ENCODE peak calls at places on chromosomes 2 and 18, in seven cellular contexts. G, P, N, E, V, A and W are unnamed samples.

GRCh38 chr2:146814971-146815370 is 1029.9 kb upstream of the ACVR2A start:
- DNase-seq in G (no peak), E (no peak), A (no peak), N (no peak), V (no peak), P (no peak), W (no peak)

GRCh38 chr2:136389809-136390208 is 271.9 kb upstream of the CXCR4 start:
- DNase-seq in V (peak; percentile 66), G (no peak), A (no peak), P (no peak), N (no peak), E (no peak), W (no peak)

GRCh38 chr2:120765031-120765910 is 29.6 kb downstream of the GLI2 start:
- DNase-seq in E (peak; percentile 80), N (no peak), P (peak; percentile 78), A (no peak), G (peak; percentile 62), V (no peak), W (no peak)

GRCh38 chr2:239244625-239245024 is 156.2 kb downstream of the HDAC4 start:
- DNase-seq in P (no peak), E (peak; percentile 67), G (no peak), V (no peak), N (no peak), A (no peak), W (no peak)

GRCh38 chr2:68709421-68709911 is 25.1 kb upstream of the ARHGAP25 start:
- DNase-seq in N (peak; percentile 71), V (no peak), G (no peak), P (peak; percentile 71), E (no peak), A (peak; percentile 70), W (peak; percentile 17)

GRCh38 chr18:63016270-63016669 is 300.9 kb downstream of the PHLPP1 start:
- DNase-seq in E (no peak), G (no peak), N (peak; percentile 77), A (peak; percentile 41), P (peak; percentile 69), V (peak; percentile 67), W (peak; percentile 55)

GRCh38 chr2:44715671-44716077 is 225.8 kb upstream of the SIX3 start:
- DNase-seq in N (peak; percentile 72), P (peak; percentile 68), G (no peak), E (no peak), V (no peak), A (peak; percentile 60), W (no peak)

GRCh38 chr18:26654173-26655009 is 106.0 kb upstream of the KCTD1 start:
- DNase-seq in G (no peak), A (peak; percentile 41), N (no peak), E (no peak), V (no peak), P (no peak), W (no peak)

GRCh38 chr2:102155703-102156515 is 13.4 kb downstream of the IL1R1 start:
- DNase-seq in V (no peak), E (no peak), N (no peak), A (no peak), P (no peak), G (no peak), W (no peak)

GRCh38 chr18:35732652-35733051 is 151.1 kb downstream of the GALNT1 start:
- DNase-seq in E (no peak), A (no peak), V (no peak), N (no peak), P (no peak), G (no peak), W (no peak)

GRCh38 chr18:73653836-73654235 is 493.8 kb downstream of the FBXO15 start:
- DNase-seq in P (no peak), E (no peak), N (no peak), V (no peak), G (no peak), A (no peak), W (no peak)

GRCh38 chr18:73647391-73647790 is 500.2 kb downstream of the FBXO15 start:
- DNase-seq in N (no peak), E (no peak), V (no peak), A (no peak), P (no peak), G (no peak), W (no peak)

GRCh38 chr18:73653251-73653650 is 494.4 kb downstream of the FBXO15 start:
- DNase-seq in N (no peak), G (no peak), P (no peak), V (no peak), A (no peak), E (no peak), W (no peak)
- TF ChIP-seq CTCF in N (no peak), G (no peak), P (no peak), V (no peak), A (no peak), E (no peak), W (no peak)

DNA sequence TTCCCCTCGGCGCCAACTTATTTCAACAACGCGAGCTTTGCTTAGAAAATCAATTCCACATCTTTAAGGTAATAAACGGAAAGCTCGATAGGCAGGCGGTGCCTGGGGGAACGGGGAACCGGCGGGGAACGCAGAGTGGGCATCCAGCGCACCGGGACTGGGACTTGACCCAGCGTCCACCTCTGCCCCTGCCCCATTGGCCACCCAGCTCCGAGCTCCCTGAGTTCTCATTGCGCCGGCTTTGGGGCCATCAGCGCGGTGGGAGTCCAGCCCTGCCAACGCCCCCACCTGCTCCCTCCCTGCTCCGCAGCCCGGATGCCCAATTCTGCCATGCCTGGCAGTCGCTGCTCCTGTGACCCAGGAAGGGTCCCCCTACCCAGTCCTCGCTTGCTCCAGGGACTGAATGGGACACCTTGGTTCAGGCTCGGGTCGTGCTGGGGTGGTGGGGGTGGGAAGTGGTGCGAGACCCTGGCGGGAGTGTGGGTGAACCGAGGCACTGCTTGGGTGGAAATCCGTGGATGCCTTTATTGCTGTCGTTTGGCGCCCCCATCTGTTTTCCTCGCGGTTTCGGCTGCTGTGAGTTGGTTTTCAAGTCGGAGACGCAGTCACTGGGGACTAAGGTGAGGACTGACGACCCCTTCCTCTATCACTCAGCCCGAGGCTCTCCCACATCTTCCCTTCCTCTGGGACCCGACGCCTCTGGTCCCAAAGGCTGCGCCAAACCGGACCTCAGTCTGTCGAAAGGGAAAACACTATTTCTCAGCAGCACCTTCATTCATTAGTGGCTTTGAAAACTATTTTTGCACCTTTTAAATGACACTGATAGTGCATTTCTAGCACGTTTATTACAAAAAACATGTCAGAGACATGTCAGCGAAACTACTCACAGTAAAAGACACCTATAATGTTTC is 2.4 kb upstream of the EVX2 start:
- DNase-seq in A (peak; percentile 55), N (peak; percentile 78), P (peak; percentile 88), V (peak; percentile 19), E (peak; percentile 84), G (no peak), W (peak; percentile 67)
- TF ChIP-seq CTCF in A (peak; percentile 73), N (peak; percentile 75), P (peak; percentile 78), V (no peak), E (no peak), G (peak; percentile 57), W (peak; percentile 45)

DNA sequence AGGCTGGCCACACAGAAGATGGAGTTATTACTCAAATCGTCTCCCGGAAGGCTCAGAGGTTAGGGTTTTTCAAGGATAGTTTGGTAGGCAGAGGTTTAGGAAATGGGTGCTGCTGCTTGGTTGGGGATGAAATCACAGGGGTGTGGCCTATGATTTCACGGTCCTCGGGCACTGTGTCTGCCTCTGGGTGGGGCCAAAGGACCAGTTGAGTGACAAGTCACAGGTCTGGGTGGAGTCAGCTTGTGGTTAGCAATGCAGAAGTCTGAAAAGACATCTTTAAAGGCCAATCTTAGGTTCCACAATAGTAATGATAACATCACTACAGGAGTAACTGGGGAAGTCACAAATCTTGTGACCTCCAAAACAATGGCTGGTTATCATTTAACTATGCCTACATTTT is 387.8 kb downstream of the ZNF521 start:
- DNase-seq in G (no peak), N (peak; percentile 43), A (no peak), P (peak; percentile 78), E (no peak), V (peak; percentile 42), W (no peak)
- TF ChIP-seq CTCF in G (no peak), N (no peak), A (no peak), P (no peak), E (no peak), V (no peak), W (no peak)

GRCh38 chr2:78861546-78861945 is 164.0 kb upstream of the REG3G start:
- DNase-seq in V (no peak), G (no peak), N (peak; percentile 42), A (peak; percentile 29), P (no peak), E (no peak), W (no peak)
- TF ChIP-seq CTCF in V (peak; percentile 29), G (peak; percentile 32), N (peak; percentile 58), A (peak; percentile 13), P (peak; percentile 80), E (no peak), W (peak; percentile 44)